ENCODE peak calls at places on chromosome 1, in ten cellular contexts. One of them, this sample, is unnamed. For H3K4me1, the result is how much of the 10 kb centered on the place peaks cover.

GRCh38 chr1:108200627-108201106 is 524 bp upstream of the SLC25A24 start:
- DNase-seq in CD8-positive, alpha-beta T cell: no peak
- DNase-seq in naive thymus-derived CD4-positive, alpha-beta T cell: peak
- DNase-seq in neural progenitor cell: peak
- DNase-seq in hepatocyte: peak
- DNase-seq in right cardiac atrium: no peak
- DNase-seq in body of pancreas: peak
- DNase-seq in aorta: no peak
- DNase-seq in cardiac muscle cell: peak
- DNase-seq in foreskin keratinocyte: peak
- DNase-seq in this sample: peak

GRCh38 chr1:63537940-63538339 is 14.6 kb downstream of the EFCAB7 start:
- DNase-seq in hepatocyte: peak
- DNase-seq in neural progenitor cell: no peak
- DNase-seq in body of pancreas: no peak
- DNase-seq in naive thymus-derived CD4-positive, alpha-beta T cell: no peak
- DNase-seq in aorta: no peak
- DNase-seq in right cardiac atrium: no peak
- DNase-seq in cardiac muscle cell: no peak
- DNase-seq in CD8-positive, alpha-beta T cell: no peak
- DNase-seq in foreskin keratinocyte: no peak
- DNase-seq in this sample: peak

GRCh38 chr1:230308039-230308438 is 118.1 kb downstream of the PGBD5 start:
- DNase-seq in neural progenitor cell: no peak
- DNase-seq in aorta: peak
- DNase-seq in cardiac muscle cell: no peak
- DNase-seq in right cardiac atrium: peak
- DNase-seq in body of pancreas: peak
- DNase-seq in CD8-positive, alpha-beta T cell: no peak
- DNase-seq in naive thymus-derived CD4-positive, alpha-beta T cell: no peak
- DNase-seq in hepatocyte: peak
- DNase-seq in foreskin keratinocyte: peak
- DNase-seq in this sample: peak

GRCh38 chr1:10511494-10511885 is 36.7 kb downstream of the PEX14 start:
- DNase-seq in CD8-positive, alpha-beta T cell: no peak
- DNase-seq in right cardiac atrium: no peak
- DNase-seq in aorta: no peak
- DNase-seq in neural progenitor cell: no peak
- DNase-seq in cardiac muscle cell: no peak
- DNase-seq in foreskin keratinocyte: no peak
- DNase-seq in body of pancreas: no peak
- DNase-seq in hepatocyte: no peak
- DNase-seq in naive thymus-derived CD4-positive, alpha-beta T cell: no peak
- DNase-seq in this sample: no peak

GRCh38 chr1:206867261-206867660 is 1.8 kb downstream of the IL20 start:
- DNase-seq in aorta: no peak
- DNase-seq in hepatocyte: no peak
- DNase-seq in body of pancreas: no peak
- DNase-seq in foreskin keratinocyte: peak
- DNase-seq in naive thymus-derived CD4-positive, alpha-beta T cell: no peak
- DNase-seq in right cardiac atrium: no peak
- DNase-seq in cardiac muscle cell: no peak
- DNase-seq in CD8-positive, alpha-beta T cell: no peak
- DNase-seq in neural progenitor cell: no peak
- DNase-seq in this sample: no peak

GRCh38 chr1:237139732-237140131 is 97.7 kb downstream of the RYR2 start:
- DNase-seq in neural progenitor cell: no peak
- DNase-seq in foreskin keratinocyte: no peak
- DNase-seq in naive thymus-derived CD4-positive, alpha-beta T cell: no peak
- DNase-seq in aorta: no peak
- DNase-seq in CD8-positive, alpha-beta T cell: no peak
- DNase-seq in body of pancreas: no peak
- DNase-seq in hepatocyte: no peak
- DNase-seq in right cardiac atrium: no peak
- DNase-seq in cardiac muscle cell: no peak
- DNase-seq in this sample: no peak

GRCh38 chr1:26097696-26098095 is 13.9 kb upstream of the PDIK1L start:
- DNase-seq in neural progenitor cell: no peak
- DNase-seq in hepatocyte: no peak
- DNase-seq in cardiac muscle cell: no peak
- DNase-seq in body of pancreas: no peak
- DNase-seq in aorta: no peak
- DNase-seq in foreskin keratinocyte: peak
- DNase-seq in right cardiac atrium: no peak
- DNase-seq in naive thymus-derived CD4-positive, alpha-beta T cell: no peak
- DNase-seq in CD8-positive, alpha-beta T cell: no peak
- DNase-seq in this sample: no peak

GRCh38 chr1:170214980-170215910 is 69.5 kb downstream of the NTMT2 start:
- DNase-seq in neural progenitor cell: no peak
- DNase-seq in right cardiac atrium: peak
- DNase-seq in naive thymus-derived CD4-positive, alpha-beta T cell: no peak
- DNase-seq in cardiac muscle cell: no peak
- DNase-seq in CD8-positive, alpha-beta T cell: no peak
- DNase-seq in foreskin keratinocyte: no peak
- DNase-seq in aorta: peak
- DNase-seq in body of pancreas: no peak
- DNase-seq in hepatocyte: no peak
- DNase-seq in this sample: no peak

GRCh38 chr1:54135436-54136120 is 17.2 kb downstream of the CDCP2 start:
- DNase-seq in neural progenitor cell: peak
- DNase-seq in hepatocyte: no peak
- DNase-seq in CD8-positive, alpha-beta T cell: no peak
- DNase-seq in cardiac muscle cell: no peak
- DNase-seq in body of pancreas: no peak
- DNase-seq in naive thymus-derived CD4-positive, alpha-beta T cell: no peak
- DNase-seq in foreskin keratinocyte: peak
- DNase-seq in aorta: no peak
- DNase-seq in right cardiac atrium: no peak
- DNase-seq in this sample: no peak

GRCh38 chr1:24294228-24294672 is 24.9 kb upstream of the GRHL3 start:
- DNase-seq in right cardiac atrium: no peak
- DNase-seq in neural progenitor cell: no peak
- DNase-seq in body of pancreas: peak
- DNase-seq in aorta: no peak
- DNase-seq in hepatocyte: peak
- DNase-seq in naive thymus-derived CD4-positive, alpha-beta T cell: no peak
- DNase-seq in foreskin keratinocyte: peak
- DNase-seq in cardiac muscle cell: no peak
- DNase-seq in CD8-positive, alpha-beta T cell: no peak
- DNase-seq in this sample: no peak
- H3K27ac ChIP-seq in right cardiac atrium: peak
- H3K27ac ChIP-seq in neural progenitor cell: no peak
- H3K27ac ChIP-seq in body of pancreas: peak
- H3K27ac ChIP-seq in aorta: no peak
- H3K27ac ChIP-seq in hepatocyte: peak
- H3K27ac ChIP-seq in naive thymus-derived CD4-positive, alpha-beta T cell: no peak
- H3K27ac ChIP-seq in foreskin keratinocyte: peak
- H3K27ac ChIP-seq in cardiac muscle cell: no peak
- H3K27ac ChIP-seq in CD8-positive, alpha-beta T cell: no peak
- H3K27ac ChIP-seq in this sample: no peak

GRCh38 chr1:18926315-18927081 is 24.1 kb upstream of the ALDH4A1 start:
- DNase-seq in CD8-positive, alpha-beta T cell: peak
- DNase-seq in foreskin keratinocyte: peak
- DNase-seq in cardiac muscle cell: no peak
- DNase-seq in aorta: peak
- DNase-seq in right cardiac atrium: peak
- DNase-seq in body of pancreas: peak
- DNase-seq in neural progenitor cell: no peak
- DNase-seq in naive thymus-derived CD4-positive, alpha-beta T cell: peak
- DNase-seq in hepatocyte: peak
- DNase-seq in this sample: peak
- H3K4me1 ChIP-seq in CD8-positive, alpha-beta T cell: half or more
- H3K4me1 ChIP-seq in foreskin keratinocyte: under half
- H3K4me1 ChIP-seq in cardiac muscle cell: under half
- H3K4me1 ChIP-seq in aorta: under half
- H3K4me1 ChIP-seq in right cardiac atrium: under half
- H3K4me1 ChIP-seq in body of pancreas: half or more
- H3K4me1 ChIP-seq in neural progenitor cell: under half
- H3K4me1 ChIP-seq in naive thymus-derived CD4-positive, alpha-beta T cell: half or more
- H3K4me1 ChIP-seq in hepatocyte: under half
- H3K4me1 ChIP-seq in this sample: half or more

GRCh38 chr1:24535778-24536177 is 20.1 kb upstream of the NCMAP start:
- DNase-seq in neural progenitor cell: no peak
- DNase-seq in cardiac muscle cell: no peak
- DNase-seq in aorta: no peak
- DNase-seq in body of pancreas: no peak
- DNase-seq in hepatocyte: no peak
- DNase-seq in naive thymus-derived CD4-positive, alpha-beta T cell: no peak
- DNase-seq in CD8-positive, alpha-beta T cell: no peak
- DNase-seq in right cardiac atrium: no peak
- DNase-seq in foreskin keratinocyte: no peak
- DNase-seq in this sample: no peak

GRCh38 chr1:24536391-24536840 is 19.5 kb upstream of the NCMAP start:
- DNase-seq in naive thymus-derived CD4-positive, alpha-beta T cell: peak
- DNase-seq in foreskin keratinocyte: no peak
- DNase-seq in right cardiac atrium: no peak
- DNase-seq in body of pancreas: peak
- DNase-seq in hepatocyte: no peak
- DNase-seq in CD8-positive, alpha-beta T cell: peak
- DNase-seq in cardiac muscle cell: peak
- DNase-seq in aorta: no peak
- DNase-seq in neural progenitor cell: no peak
- DNase-seq in this sample: no peak

GRCh38 chr1:24540051-24540905 is 15.6 kb upstream of the NCMAP start:
- DNase-seq in aorta: no peak
- DNase-seq in body of pancreas: no peak
- DNase-seq in CD8-positive, alpha-beta T cell: no peak
- DNase-seq in naive thymus-derived CD4-positive, alpha-beta T cell: no peak
- DNase-seq in neural progenitor cell: no peak
- DNase-seq in foreskin keratinocyte: no peak
- DNase-seq in cardiac muscle cell: no peak
- DNase-seq in hepatocyte: no peak
- DNase-seq in right cardiac atrium: no peak
- DNase-seq in this sample: no peak

DNA sequence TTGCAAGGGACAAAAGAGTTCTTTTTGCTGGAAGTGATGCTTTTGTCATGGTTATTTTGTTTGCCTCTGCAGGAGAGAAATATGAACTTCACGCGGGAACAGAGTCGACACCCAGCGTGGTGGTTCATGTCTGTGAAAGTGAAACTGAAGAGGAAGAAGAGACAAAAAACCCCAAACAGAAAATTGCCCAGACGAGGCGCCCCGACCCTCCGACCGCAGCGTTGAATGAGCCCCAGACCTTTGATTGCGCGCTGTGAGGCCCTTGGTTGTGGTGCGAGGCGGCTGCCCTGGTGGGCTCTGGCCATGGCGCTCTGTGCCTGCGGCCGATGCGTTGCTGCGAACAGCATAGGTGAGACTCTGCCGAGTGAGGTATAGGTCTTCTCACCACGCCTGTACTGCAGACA is 20.9 kb upstream of the NCMAP start:
- DNase-seq in body of pancreas: no peak
- DNase-seq in foreskin keratinocyte: no peak
- DNase-seq in hepatocyte: no peak
- DNase-seq in cardiac muscle cell: no peak
- DNase-seq in right cardiac atrium: no peak
- DNase-seq in naive thymus-derived CD4-positive, alpha-beta T cell: peak
- DNase-seq in aorta: no peak
- DNase-seq in neural progenitor cell: no peak
- DNase-seq in CD8-positive, alpha-beta T cell: peak
- DNase-seq in this sample: no peak
- H3K27ac ChIP-seq in body of pancreas: no peak
- H3K27ac ChIP-seq in foreskin keratinocyte: no peak
- H3K27ac ChIP-seq in hepatocyte: no peak
- H3K27ac ChIP-seq in cardiac muscle cell: no peak
- H3K27ac ChIP-seq in right cardiac atrium: no peak
- H3K27ac ChIP-seq in naive thymus-derived CD4-positive, alpha-beta T cell: peak
- H3K27ac ChIP-seq in aorta: no peak
- H3K27ac ChIP-seq in neural progenitor cell: no peak
- H3K27ac ChIP-seq in CD8-positive, alpha-beta T cell: peak
- H3K27ac ChIP-seq in this sample: no peak

GRCh38 chr1:61053281-61053711 is 29.1 kb upstream of the NFIA start:
- DNase-seq in body of pancreas: no peak
- DNase-seq in right cardiac atrium: no peak
- DNase-seq in hepatocyte: no peak
- DNase-seq in aorta: no peak
- DNase-seq in neural progenitor cell: no peak
- DNase-seq in cardiac muscle cell: no peak
- DNase-seq in CD8-positive, alpha-beta T cell: no peak
- DNase-seq in foreskin keratinocyte: no peak
- DNase-seq in naive thymus-derived CD4-positive, alpha-beta T cell: no peak
- DNase-seq in this sample: no peak

GRCh38 chr1:61053712-61054608 is 28.4 kb upstream of the NFIA start:
- DNase-seq in hepatocyte: peak
- DNase-seq in body of pancreas: peak
- DNase-seq in CD8-positive, alpha-beta T cell: no peak
- DNase-seq in foreskin keratinocyte: no peak
- DNase-seq in aorta: peak
- DNase-seq in cardiac muscle cell: peak
- DNase-seq in neural progenitor cell: peak
- DNase-seq in naive thymus-derived CD4-positive, alpha-beta T cell: no peak
- DNase-seq in right cardiac atrium: peak
- DNase-seq in this sample: no peak

GRCh38 chr1:61051455-61052392 is 30.6 kb upstream of the NFIA start:
- DNase-seq in right cardiac atrium: peak
- DNase-seq in hepatocyte: no peak
- DNase-seq in body of pancreas: no peak
- DNase-seq in neural progenitor cell: peak
- DNase-seq in foreskin keratinocyte: no peak
- DNase-seq in CD8-positive, alpha-beta T cell: no peak
- DNase-seq in aorta: peak
- DNase-seq in cardiac muscle cell: no peak
- DNase-seq in naive thymus-derived CD4-positive, alpha-beta T cell: no peak
- DNase-seq in this sample: no peak

GRCh38 chr1:61050541-61051454 is 31.6 kb upstream of the NFIA start:
- DNase-seq in CD8-positive, alpha-beta T cell: no peak
- DNase-seq in body of pancreas: peak
- DNase-seq in aorta: peak
- DNase-seq in foreskin keratinocyte: no peak
- DNase-seq in naive thymus-derived CD4-positive, alpha-beta T cell: no peak
- DNase-seq in hepatocyte: peak
- DNase-seq in cardiac muscle cell: peak
- DNase-seq in right cardiac atrium: peak
- DNase-seq in neural progenitor cell: peak
- DNase-seq in this sample: peak

DNA sequence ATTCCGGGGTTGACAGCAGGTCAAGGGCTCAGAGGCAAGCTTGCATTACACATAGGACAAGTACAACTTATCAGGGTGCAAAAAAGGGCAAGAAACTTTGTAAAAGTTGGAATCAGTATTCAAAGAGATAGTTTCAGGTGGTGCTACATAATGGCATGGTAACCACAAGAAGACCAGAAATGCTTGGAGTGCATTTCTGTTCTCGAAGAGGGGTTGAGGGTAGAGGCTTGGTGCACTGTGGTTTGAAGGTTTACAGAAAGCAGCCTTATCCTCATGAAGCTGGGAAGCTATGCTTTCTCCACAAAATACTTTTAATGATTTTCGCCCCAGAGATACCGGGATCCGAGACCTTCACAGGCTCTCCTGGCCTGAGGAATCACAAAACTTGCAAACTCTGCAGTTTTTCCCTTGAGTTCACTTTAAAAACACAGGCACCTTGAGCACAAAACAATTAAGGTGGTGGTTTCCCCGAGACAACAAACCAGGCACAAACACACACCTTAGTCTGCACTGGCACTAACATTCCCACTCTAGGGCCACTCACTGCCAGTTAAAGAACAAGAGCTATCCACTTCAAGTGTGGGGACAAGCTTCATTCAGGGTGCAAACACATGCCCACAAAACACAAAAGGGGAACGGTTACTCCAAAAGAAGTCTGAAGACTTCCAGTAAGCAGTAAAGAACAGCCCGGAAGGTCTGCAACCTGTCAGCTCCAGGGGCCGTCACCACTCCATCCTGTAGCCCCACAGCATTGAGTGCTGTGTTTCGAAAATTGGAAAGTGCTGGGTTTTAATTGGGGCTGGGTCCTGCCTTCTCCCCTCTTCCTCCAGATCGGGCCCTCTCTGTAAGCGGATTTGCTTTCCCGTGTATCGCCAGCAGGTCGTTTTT is 29.7 kb upstream of the NFIA start:
- DNase-seq in body of pancreas: no peak
- DNase-seq in neural progenitor cell: peak
- DNase-seq in right cardiac atrium: no peak
- DNase-seq in naive thymus-derived CD4-positive, alpha-beta T cell: no peak
- DNase-seq in hepatocyte: no peak
- DNase-seq in CD8-positive, alpha-beta T cell: no peak
- DNase-seq in foreskin keratinocyte: no peak
- DNase-seq in cardiac muscle cell: peak
- DNase-seq in aorta: no peak
- DNase-seq in this sample: no peak
- H3K4me1 ChIP-seq in body of pancreas: under half
- H3K4me1 ChIP-seq in neural progenitor cell: under half
- H3K4me1 ChIP-seq in right cardiac atrium: under half
- H3K4me1 ChIP-seq in naive thymus-derived CD4-positive, alpha-beta T cell: under half
- H3K4me1 ChIP-seq in hepatocyte: under half
- H3K4me1 ChIP-seq in CD8-positive, alpha-beta T cell: under half
- H3K4me1 ChIP-seq in foreskin keratinocyte: under half
- H3K4me1 ChIP-seq in cardiac muscle cell: under half
- H3K4me1 ChIP-seq in aorta: under half
- H3K4me1 ChIP-seq in this sample: under half